ENCODE peak calls at places on chromosomes 16 and 17, in seven cellular contexts. I is MM.1S; R is CD4-positive, alpha-beta memory T cell; H is Jurkat, Clone E6-1; M is IMR-90; W is fibroblast of lung; V is AG10803. X is an unnamed sample.

GRCh38 chr17:19958023-19958422 is 19.6 kb downstream of the AKAP10 start:
- DNase-seq in I (no peak), R (no peak), H (no peak), M (peak), W (peak), V (peak), X (no peak)

GRCh38 chr17:34099859-34100258 is 155.2 kb upstream of the CCL2 start:
- DNase-seq in I (no peak), R (no peak), H (no peak), M (no peak), W (no peak), V (no peak), X (no peak)

GRCh38 chr17:27414271-27414670 is 42.0 kb upstream of the KSR1 start:
- DNase-seq in I (no peak), R (no peak), H (no peak), M (peak), W (peak), V (no peak), X (no peak)

GRCh38 chr16:69412287-69412686 is 12.1 kb upstream of the CYB5B start:
- DNase-seq in I (no peak), R (no peak), H (no peak), M (peak), W (peak), V (no peak), X (no peak)

GRCh38 chr16:58717994-58718393 is 16.1 kb downstream of the GOT2 start:
- DNase-seq in I (no peak), R (no peak), H (no peak), M (no peak), W (no peak), V (no peak), X (no peak)

GRCh38 chr17:39674702-39675389 is 6.6 kb downstream of the PNMT start:
- DNase-seq in I (no peak), R (no peak), H (no peak), M (no peak), W (no peak), V (no peak), X (peak)

GRCh38 chr16:4767872-4768548 is 1.0 kb upstream of the ZNF500 start:
- DNase-seq in I (peak), R (no peak), H (no peak), M (peak), W (peak), V (peak), X (no peak)

GRCh38 chr17:10127819-10128375 is 70.5 kb downstream of the GAS7 start:
- DNase-seq in I (no peak), R (no peak), H (peak), M (peak), W (peak), V (peak), X (peak)

GRCh38 chr16:79021991-79022390 is 578.5 kb downstream of the MAF start:
- DNase-seq in I (no peak), R (no peak), H (no peak), M (no peak), W (no peak), V (no peak), X (no peak)

GRCh38 chr17:60679287-60679686 is 1.6 kb downstream of the BCAS3 start:
- DNase-seq in I (no peak), R (no peak), H (no peak), M (no peak), W (no peak), V (no peak), X (no peak)

GRCh38 chr17:67942810-67943209 is 53.5 kb downstream of the C17orf58 start:
- DNase-seq in I (peak), R (no peak), H (no peak), M (peak), W (no peak), V (no peak), X (no peak)

GRCh38 chr17:62740066-62740465 is 68.0 kb downstream of the MARCHF10 start:
- DNase-seq in I (no peak), R (no peak), H (no peak), M (peak), W (no peak), V (peak), X (no peak)

GRCh38 chr17:71168083-71168741 is 952.6 kb upstream of the SOX9 start:
- DNase-seq in I (no peak), R (no peak), H (no peak), M (no peak), W (no peak), V (no peak), X (no peak)

GRCh38 chr16:70805787-70806186 is 4.8 kb upstream of the VAC14 start:
- DNase-seq in I (no peak), R (no peak), H (no peak), M (peak), W (peak), V (peak), X (no peak)

GRCh38 chr16:80816372-80816771 is 12.0 kb upstream of the CDYL2 start:
- DNase-seq in I (no peak), R (no peak), H (no peak), M (no peak), W (no peak), V (no peak), X (no peak)

GRCh38 chr17:7405882-7406825 is 1.5 kb upstream of the NLGN2 start:
- DNase-seq in I (no peak), R (no peak), H (no peak), M (no peak), W (no peak), V (no peak), X (no peak)

GRCh38 chr16:72311426-72311825 is 139.5 kb upstream of the PMFBP1 start:
- DNase-seq in I (no peak), R (no peak), H (no peak), M (peak), W (peak), V (peak), X (no peak)

GRCh38 chr17:42623732-42624596 is 14.5 kb downstream of the TUBG1 start:
- DNase-seq in I (no peak), R (no peak), H (no peak), M (peak), W (peak), V (no peak), X (no peak)

GRCh38 chr16:2328428-2328827 is 12.1 kb downstream of the ABCA3 start:
- DNase-seq in I (no peak), R (no peak), H (no peak), M (no peak), W (no peak), V (no peak), X (no peak)

GRCh38 chr16:25691519-25692091 is at the start of gene HS3ST4:
- DNase-seq in I (no peak), R (no peak), H (no peak), M (no peak), W (no peak), V (no peak), X (no peak)

GRCh38 chr17:35543856-35544255 is 6.4 kb upstream of the SLFN12L start:
- DNase-seq in I (no peak), R (no peak), H (no peak), M (peak), W (no peak), V (no peak), X (no peak)

GRCh38 chr17:7589891-7590611 is at the start of gene SOX15:
- DNase-seq in I (no peak), R (no peak), H (no peak), M (peak), W (peak), V (no peak), X (no peak)

GRCh38 chr17:69853533-69854262 is 221.3 kb upstream of the KCNJ16 start:
- DNase-seq in I (no peak), R (no peak), H (no peak), M (no peak), W (peak), V (peak), X (peak)

GRCh38 chr17:63446218-63446980 is at the start of gene CYB561:
- DNase-seq in I (peak), R (peak), H (no peak), M (peak), W (peak), V (peak), X (peak)

GRCh38 chr17:2949469-2950044 is 113.8 kb downstream of the OR1D5 start:
- DNase-seq in I (no peak), R (no peak), H (no peak), M (peak), W (peak), V (peak), X (no peak)

GRCh38 chr17:16040710-16041251 is 41.2 kb downstream of the TTC19 start:
- DNase-seq in I (no peak), R (no peak), H (no peak), M (peak), W (peak), V (peak), X (no peak)

GRCh38 chr17:79851461-79851817 is 12.2 kb upstream of the CBX4 start:
- DNase-seq in I (no peak), R (no peak), H (no peak), M (no peak), W (no peak), V (no peak), X (no peak)

GRCh38 chr16:3642397-3643094 is 11.9 kb upstream of the DNASE1 start:
- DNase-seq in I (no peak), R (no peak), H (no peak), M (no peak), W (peak), V (no peak), X (no peak)

GRCh38 chr16:56493131-56493530 is 26.7 kb downstream of the BBS2 start:
- DNase-seq in I (no peak), R (no peak), H (no peak), M (peak), W (no peak), V (peak), X (no peak)

GRCh38 chr16:66107661-66108060 is 258.8 kb upstream of the CDH5 start:
- DNase-seq in I (no peak), R (no peak), H (no peak), M (peak), W (peak), V (peak), X (no peak)

GRCh38 chr16:14963281-14964173 is 11.3 kb upstream of the PDXDC1 start:
- DNase-seq in I (no peak), R (no peak), H (no peak), M (no peak), W (no peak), V (no peak), X (no peak)

GRCh38 chr17:28033972-28034714 is 8.3 kb upstream of the NLK start:
- DNase-seq in I (no peak), R (no peak), H (no peak), M (peak), W (peak), V (peak), X (no peak)

GRCh38 chr16:9062301-9062700 is 29.1 kb upstream of the HAPSTR1 start:
- DNase-seq in I (no peak), R (no peak), H (no peak), M (no peak), W (no peak), V (no peak), X (no peak)

GRCh38 chr17:57045868-57046671 is 39.0 kb upstream of the AKAP1 start:
- DNase-seq in I (no peak), R (peak), H (no peak), M (no peak), W (no peak), V (no peak), X (no peak)

GRCh38 chr17:19237389-19238166 is 412 bp downstream of the EPN2 start:
- DNase-seq in I (peak), R (no peak), H (no peak), M (no peak), W (no peak), V (no peak), X (peak)

GRCh38 chr16:85235988-85236831 is 123.9 kb upstream of the CIBAR2 start:
- DNase-seq in I (no peak), R (no peak), H (no peak), M (no peak), W (peak), V (no peak), X (peak)
- H3K4me3 ChIP-seq in I (no peak), R (no peak), H (no peak), M (peak), W (no peak), V (peak), X (peak)

GRCh38 chr16:84271037-84271436 is 23.6 kb upstream of the WFDC1 start:
- DNase-seq in I (no peak), R (no peak), H (no peak), M (no peak), W (no peak), V (no peak), X (no peak)
- H3K4me3 ChIP-seq in I (no peak), R (no peak), H (no peak), M (no peak), W (no peak), V (no peak), X (no peak)

DNA sequence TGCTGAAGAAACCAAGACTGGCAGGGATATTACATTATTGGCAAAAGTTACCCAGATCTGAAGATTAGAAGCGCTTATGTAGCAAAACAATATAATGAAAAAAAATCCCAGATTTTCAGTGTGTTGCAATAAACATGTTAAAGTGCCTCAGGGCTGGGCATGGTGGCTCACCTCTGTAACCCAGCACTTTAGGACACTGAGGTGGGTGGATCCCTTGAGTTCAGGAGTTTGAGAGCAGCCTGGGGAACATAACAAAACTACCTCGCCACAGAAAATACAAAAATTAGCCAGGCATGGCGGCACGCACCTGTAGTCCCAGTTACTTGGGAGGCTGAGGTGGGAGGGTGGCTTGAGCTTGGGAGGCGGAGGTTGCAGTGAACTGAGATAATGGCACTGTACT is 6.8 kb downstream of the ZNF207 start:
- DNase-seq in I (no peak), R (no peak), H (no peak), M (no peak), W (no peak), V (no peak), X (no peak)
- H3K4me3 ChIP-seq in I (no peak), R (no peak), H (no peak), M (no peak), W (no peak), V (no peak), X (peak)

GRCh38 chr17:72879877-72880276 is 212.6 kb downstream of the SLC39A11 start:
- DNase-seq in I (no peak), R (no peak), H (no peak), M (no peak), W (no peak), V (no peak), X (no peak)
- H3K4me3 ChIP-seq in I (no peak), R (no peak), H (no peak), M (no peak), W (no peak), V (no peak), X (no peak)

GRCh38 chr16:77660311-77660710 is 62.0 kb upstream of the NUDT7 start:
- DNase-seq in I (no peak), R (no peak), H (peak), M (peak), W (peak), V (peak), X (no peak)
- H3K4me3 ChIP-seq in I (no peak), R (no peak), H (no peak), M (no peak), W (peak), V (no peak), X (no peak)